ENCODE peak calls at places on chromosomes 5 and 9, in eight cellular contexts. F is DMS153, H is Panc1, X is nephron progenitor cell, Y is GM06990, R is fibroblast of mammary gland, C is cardiac muscle cell, I is NB4. M is an unnamed sample.
A peak's percentile ranks its signal among the peaks of the same experiment; 100 is the strongest.

GRCh38 chr5:52743970-52744369 is 43.7 kb upstream of the ITGA1 start:
- DNase-seq in F (no peak), H (no peak), X (no peak), Y (peak; percentile 24), R (peak; percentile 47), C (no peak), I (no peak), M (peak; percentile 22)

GRCh38 chr5:14959443-14960119 is 88.0 kb upstream of the ANKH start:
- DNase-seq in F (peak; percentile 24), H (peak; percentile 64), X (no peak), Y (no peak), R (no peak), C (peak; percentile 30), I (no peak), M (no peak)

GRCh38 chr5:2038337-2039179 is 155.8 kb upstream of the IRX4 start:
- DNase-seq in F (peak; percentile 75), H (peak; percentile 5), X (peak; percentile 96), Y (peak; percentile 73), R (peak; percentile 20), C (peak; percentile 92), I (peak; percentile 56), M (peak; percentile 46)

GRCh38 chr5:74040811-74041491 is 415.0 kb downstream of the ARHGEF28 start:
- DNase-seq in F (no peak), H (no peak), X (no peak), Y (no peak), R (no peak), C (no peak), I (no peak), M (no peak)

GRCh38 chr5:5270958-5271605 is 131.0 kb downstream of the ADAMTS16 start:
- DNase-seq in F (peak; percentile 88), H (peak; percentile 22), X (peak; percentile 66), Y (no peak), R (peak; percentile 79), C (peak; percentile 12), I (no peak), M (no peak)

GRCh38 chr9:124570942-124571666 is 63.9 kb upstream of the NR5A1 start:
- DNase-seq in F (no peak), H (no peak), X (no peak), Y (no peak), R (no peak), C (peak; percentile 27), I (no peak), M (no peak)

GRCh38 chr5:172453206-172453985 is 929 bp downstream of the SH3PXD2B start:
- DNase-seq in F (no peak), H (no peak), X (peak; percentile 65), Y (no peak), R (peak; percentile 66), C (peak; percentile 73), I (peak; percentile 39), M (no peak)

GRCh38 chr9:4832786-4833579 is 40.2 kb downstream of the RCL1 start:
- DNase-seq in F (no peak), H (peak; percentile 81), X (no peak), Y (no peak), R (peak; percentile 100), C (no peak), I (no peak), M (no peak)

GRCh38 chr5:145908206-145908945 is 28.0 kb upstream of the SH3RF2 start:
- DNase-seq in F (no peak), H (no peak), X (no peak), Y (no peak), R (no peak), C (no peak), I (no peak), M (no peak)

GRCh38 chr5:142360607-142361120 is 35.8 kb upstream of the SPRY4 start:
- DNase-seq in F (peak; percentile 4), H (peak; percentile 80), X (peak; percentile 22), Y (no peak), R (peak; percentile 80), C (peak; percentile 38), I (no peak), M (no peak)

GRCh38 chr5:145360936-145361335 is 474.2 kb downstream of the PRELID2 start:
- DNase-seq in F (no peak), H (no peak), X (no peak), Y (no peak), R (no peak), C (no peak), I (no peak), M (no peak)

GRCh38 chr9:129138476-129139232 is 27.4 kb downstream of the PTPA start:
- DNase-seq in F (no peak), H (no peak), X (peak; percentile 22), Y (no peak), R (peak; percentile 78), C (peak; percentile 52), I (no peak), M (no peak)

GRCh38 chr9:129944501-129945116 is 98.4 kb downstream of the FNBP1 start:
- DNase-seq in F (no peak), H (no peak), X (no peak), Y (no peak), R (no peak), C (no peak), I (peak; percentile 80), M (peak; percentile 57)

GRCh38 chr5:132257131-132258101 is at the start of gene PDLIM4:
- DNase-seq in F (no peak), H (no peak), X (peak; percentile 87), Y (no peak), R (no peak), C (peak; percentile 78), I (no peak), M (no peak)

GRCh38 chr9:108108802-108109448 is 619.4 kb upstream of the KLF4 start:
- DNase-seq in F (no peak), H (no peak), X (no peak), Y (no peak), R (peak; percentile 56), C (no peak), I (no peak), M (no peak)

GRCh38 chr9:133642708-133643361 is 6.7 kb downstream of the DBH start:
- DNase-seq in F (no peak), H (no peak), X (no peak), Y (no peak), R (no peak), C (no peak), I (no peak), M (no peak)

GRCh38 chr5:58019614-58020013 is 440.3 kb downstream of the PLK2 start:
- DNase-seq in F (no peak), H (no peak), X (no peak), Y (no peak), R (no peak), C (peak; percentile 12), I (no peak), M (no peak)

GRCh38 chr5:88889165-88890069 is 6.4 kb upstream of the MEF2C start:
- DNase-seq in F (no peak), H (no peak), X (peak; percentile 58), Y (peak; percentile 86), R (peak; percentile 34), C (peak; percentile 71), I (no peak), M (no peak)

GRCh38 chr5:40277161-40277906 is 402.4 kb upstream of the PTGER4 start:
- DNase-seq in F (no peak), H (no peak), X (no peak), Y (peak; percentile 61), R (no peak), C (no peak), I (no peak), M (no peak)

GRCh38 chr5:2096827-2097226 is 214.1 kb upstream of the IRX4 start:
- DNase-seq in F (no peak), H (no peak), X (no peak), Y (no peak), R (no peak), C (no peak), I (no peak), M (no peak)

GRCh38 chr9:68685213-68685612 is 19.8 kb upstream of the PIP5K1B start:
- DNase-seq in F (no peak), H (no peak), X (no peak), Y (no peak), R (no peak), C (no peak), I (no peak), M (no peak)

GRCh38 chr9:2157277-2158105 is 142.3 kb downstream of the SMARCA2 start:
- DNase-seq in F (peak; percentile 39), H (no peak), X (no peak), Y (peak; percentile 56), R (peak; percentile 81), C (no peak), I (peak; percentile 62), M (no peak)